ENCODE peak calls at places on chromosomes 12 and 14, in six cellular contexts. S, P, L, F, V and D are unnamed samples.
A peak's percentile ranks its signal among the peaks of the same experiment; 100 is the strongest.

GRCh38 chr12:96015672-96016071 is 19.5 kb upstream of the HAL start:
- DNase-seq in S (peak; percentile 50), P (peak; percentile 39), L (peak; percentile 36), F (peak; percentile 49), V (no peak), D (no peak)

GRCh38 chr12:75489187-75489586 is 8.6 kb downstream of the GLIPR1 start:
- DNase-seq in S (no peak), P (no peak), L (no peak), F (peak; percentile 24), V (no peak), D (no peak)

GRCh38 chr12:113097716-113098427 is 37.7 kb downstream of the RASAL1 start:
- DNase-seq in S (no peak), P (peak; percentile 62), L (peak; percentile 74), F (peak; percentile 15), V (peak; percentile 93), D (no peak)

GRCh38 chr12:115470977-115471376 is 787.0 kb upstream of the TBX3 start:
- DNase-seq in S (no peak), P (peak; percentile 50), L (no peak), F (no peak), V (no peak), D (no peak)

GRCh38 chr12:57759360-57759980 is 4.6 kb downstream of the MARCHF9 start:
- DNase-seq in S (peak; percentile 56), P (peak; percentile 60), L (no peak), F (peak; percentile 46), V (peak; percentile 66), D (peak; percentile 55)

GRCh38 chr14:77040995-77041744 is 12.7 kb upstream of the IRF2BPL start:
- DNase-seq in S (peak; percentile 50), P (peak; percentile 54), L (no peak), F (no peak), V (no peak), D (no peak)

GRCh38 chr12:121430821-121431415 is 31.0 kb downstream of the RNF34 start:
- DNase-seq in S (no peak), P (no peak), L (no peak), F (no peak), V (no peak), D (no peak)

GRCh38 chr14:33165144-33165925 is 226.7 kb downstream of the NPAS3 start:
- DNase-seq in S (peak; percentile 57), P (peak; percentile 48), L (peak; percentile 66), F (no peak), V (no peak), D (no peak)

GRCh38 chr12:2429032-2429431 is 365.7 kb upstream of the FKBP4 start:
- DNase-seq in S (no peak), P (no peak), L (no peak), F (peak; percentile 52), V (no peak), D (no peak)

GRCh38 chr12:2364566-2365165 is 311.9 kb downstream of the CACNA1C start:
- DNase-seq in S (no peak), P (peak; percentile 48), L (peak; percentile 44), F (no peak), V (no peak), D (no peak)

GRCh38 chr12:19960527-19960926 is 407.8 kb upstream of the PDE3A start:
- DNase-seq in S (no peak), P (no peak), L (no peak), F (no peak), V (no peak), D (no peak)

GRCh38 chr14:60862283-60862682 is 118.6 kb downstream of the TRMT5 start:
- DNase-seq in S (peak; percentile 92), P (no peak), L (no peak), F (no peak), V (no peak), D (no peak)

GRCh38 chr14:64400829-64401459 is 12.8 kb downstream of the MTHFD1 start:
- DNase-seq in S (no peak), P (no peak), L (no peak), F (peak; percentile 12), V (no peak), D (no peak)

GRCh38 chr12:58491296-58491695 is 429.0 kb downstream of the LRIG3 start:
- DNase-seq in S (peak; percentile 10), P (no peak), L (no peak), F (peak; percentile 74), V (no peak), D (no peak)

GRCh38 chr12:106131671-106132070 is 7.1 kb downstream of the NUAK1 start:
- DNase-seq in S (no peak), P (no peak), L (no peak), F (peak; percentile 42), V (peak; percentile 29), D (no peak)

GRCh38 chr14:29895591-29896043 is 32.0 kb downstream of the PRKD1 start:
- DNase-seq in S (peak; percentile 35), P (peak; percentile 2), L (no peak), F (no peak), V (no peak), D (no peak)

GRCh38 chr14:31228533-31228932 is 20.9 kb upstream of the HECTD1 start:
- DNase-seq in S (peak; percentile 77), P (no peak), L (no peak), F (peak; percentile 23), V (no peak), D (no peak)

GRCh38 chr14:35897616-35898111 is 71.5 kb downstream of the BRMS1L start:
- DNase-seq in S (peak; percentile 5), P (peak; percentile 18), L (peak; percentile 81), F (no peak), V (no peak), D (no peak)

GRCh38 chr14:103444837-103445524 is 59.8 kb downstream of the MARK3 start:
- DNase-seq in S (no peak), P (peak; percentile 17), L (no peak), F (no peak), V (peak; percentile 35), D (no peak)

GRCh38 chr12:44015333-44015941 is 179.6 kb downstream of the TMEM117 start:
- DNase-seq in S (peak; percentile 79), P (peak; percentile 66), L (peak; percentile 65), F (peak; percentile 70), V (peak; percentile 23), D (peak; percentile 73)

GRCh38 chr12:51536159-51536558 is 54.9 kb upstream of the SCN8A start:
- DNase-seq in S (peak; percentile 26), P (peak; percentile 48), L (no peak), F (peak; percentile 46), V (no peak), D (no peak)
- TF ChIP-seq EZH2phosphoT487 in S (no peak), P (no peak), L (no peak), F (no peak), V (no peak), D (no peak)

GRCh38 chr12:111298583-111299436 is 70.1 kb downstream of the PHETA1 start:
- DNase-seq in S (peak; percentile 76), P (peak; percentile 91), L (peak; percentile 87), F (peak; percentile 73), V (peak; percentile 90), D (peak; percentile 15)

GRCh38 chr12:111297703-111298426 is 71.0 kb downstream of the PHETA1 start:
- DNase-seq in S (no peak), P (peak; percentile 72), L (peak; percentile 83), F (no peak), V (peak; percentile 68), D (no peak)

GRCh38 chr12:111293266-111294009 is 75.5 kb downstream of the PHETA1 start:
- DNase-seq in S (no peak), P (peak; percentile 30), L (peak; percentile 49), F (no peak), V (no peak), D (no peak)

GRCh38 chr12:111296906-111297463 is 71.9 kb downstream of the PHETA1 start:
- DNase-seq in S (no peak), P (no peak), L (no peak), F (no peak), V (no peak), D (no peak)

DNA sequence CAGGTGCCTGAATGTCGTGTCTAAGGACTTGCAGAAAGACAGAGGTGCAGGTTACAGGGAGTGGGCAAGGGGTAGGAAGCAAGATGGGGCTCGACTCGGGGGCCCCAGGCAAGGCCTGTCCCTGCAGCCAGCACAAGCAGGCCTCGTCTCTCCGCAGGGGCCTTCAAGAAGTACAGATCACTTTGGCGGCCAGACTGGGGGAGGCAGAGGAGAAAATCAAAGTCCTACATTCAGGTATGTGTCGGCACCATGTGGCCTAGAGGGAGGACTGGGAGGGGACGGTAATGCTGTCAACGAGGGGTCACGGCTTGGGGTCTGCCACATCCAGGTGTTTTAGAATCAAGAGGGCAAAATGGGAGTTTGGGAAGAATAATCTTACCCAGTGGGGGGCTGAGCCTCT is 73.7 kb downstream of the PHETA1 start:
- DNase-seq in S (no peak), P (no peak), L (peak; percentile 32), F (no peak), V (no peak), D (no peak)
- H3F3A ChIP-seq in S (no peaks in the 10 kb centered on the region), P (no peaks in the 10 kb centered on the region), L (peaks cover 3% of the 10 kb centered on the region), F (no peaks in the 10 kb centered on the region), V (no peaks in the 10 kb centered on the region), D (no peaks in the 10 kb centered on the region)

GRCh38 chr12:51832708-51833107 is 15.8 kb downstream of the FIGNL2 start:
- DNase-seq in S (no peak), P (no peak), L (no peak), F (no peak), V (no peak), D (peak; percentile 63)
- TF ChIP-seq EZH2phosphoT487 in S (no peak), P (no peak), L (no peak), F (no peak), V (no peak), D (no peak)

DNA sequence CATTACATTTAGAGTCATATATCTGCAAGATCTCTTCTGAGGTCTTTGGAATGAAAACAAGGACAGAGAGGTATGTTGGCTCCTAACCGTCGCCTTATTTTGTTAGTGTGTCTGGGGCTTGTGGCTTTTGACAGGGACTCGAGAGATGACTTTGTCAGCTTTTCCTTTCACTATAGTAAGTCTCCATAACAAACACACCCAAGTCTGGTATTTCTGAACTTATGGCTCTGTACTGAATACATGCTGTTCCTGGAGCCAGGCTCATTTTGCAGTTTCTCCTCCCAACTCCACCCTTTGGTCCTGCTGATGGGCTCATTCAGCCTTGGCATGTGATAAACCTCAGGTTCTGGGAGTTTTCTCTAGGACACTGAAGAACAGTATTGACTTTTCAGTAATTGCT is 27.7 kb upstream of the TMED10 start:
- DNase-seq in S (no peak), P (no peak), L (no peak), F (peak; percentile 47), V (no peak), D (no peak)
- H3F3A ChIP-seq in S (no peaks in the 10 kb centered on the region), P (no peaks in the 10 kb centered on the region), L (no peaks in the 10 kb centered on the region), F (peaks cover 25% of the 10 kb centered on the region), V (no peaks in the 10 kb centered on the region), D (no peaks in the 10 kb centered on the region)

DNA sequence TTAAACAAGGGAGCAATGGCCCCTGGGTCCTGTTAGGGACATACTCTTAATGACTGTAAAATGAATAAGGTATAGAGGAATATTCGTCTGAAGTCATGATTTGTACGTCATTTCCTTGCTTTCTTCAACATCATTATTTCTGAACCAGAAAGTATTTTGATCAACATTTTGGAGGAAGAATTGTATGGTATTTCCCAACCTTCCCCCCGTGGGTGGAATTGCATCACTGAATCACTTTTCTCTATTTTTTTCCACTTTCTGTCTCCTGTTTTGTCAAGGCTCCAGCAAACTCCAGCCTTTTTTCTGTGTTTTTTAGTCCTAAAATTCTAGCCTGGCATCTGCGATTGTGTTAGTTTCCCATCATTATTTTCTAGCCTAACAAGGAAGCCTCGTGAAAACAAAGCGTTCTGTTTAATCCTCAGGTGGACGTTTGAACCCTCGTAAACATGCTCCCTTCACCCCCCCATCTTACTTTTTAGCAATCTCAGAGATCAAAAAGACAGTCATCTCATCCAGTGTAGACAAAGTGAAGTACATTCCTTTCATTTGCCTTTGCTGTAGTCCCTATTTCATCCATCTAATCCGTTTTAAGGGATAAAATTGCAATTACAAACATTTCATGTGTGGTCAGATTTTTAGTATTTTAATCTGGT is 62.3 kb downstream of the ETV6 start:
- DNase-seq in S (no peak), P (no peak), L (no peak), F (peak; percentile 79), V (no peak), D (no peak)
- TF ChIP-seq EZH2phosphoT487 in S (no peak), P (no peak), L (no peak), F (no peak), V (no peak), D (no peak)